ENCODE peak calls at places on chromosomes 12 and 14, in six cellular contexts. C, H, N, K, Z and A are unnamed samples.

GRCh38 chr12:131346578-131347344 is 364.1 kb upstream of the SFSWAP start:
- DNase-seq in N (no peak), H (no peak), K (no peak), Z (no peak), C (no peak), A (no peak)

GRCh38 chr12:69350777-69351176 is 2.6 kb downstream of the LYZ start:
- DNase-seq in H (no peak), Z (no peak), C (no peak), N (no peak), K (no peak), A (no peak)

GRCh38 chr12:104370989-104371870 is 67.7 kb downstream of the EID3 start:
- DNase-seq in Z (no peak), H (no peak), N (no peak), C (peak; percentile 62), K (no peak), A (peak; percentile 89)

GRCh38 chr14:105600939-105601359 is 74.6 kb downstream of the TMEM121 start:
- DNase-seq in Z (no peak), K (no peak), H (no peak), C (no peak), N (no peak), A (no peak)

GRCh38 chr14:25110101-25110500 is 60.2 kb upstream of the STXBP6 start:
- DNase-seq in C (no peak), Z (no peak), H (no peak), N (no peak), K (no peak), A (no peak)

GRCh38 chr12:1515428-1515827 is 79.0 kb downstream of the FBXL14 start:
- DNase-seq in Z (no peak), K (no peak), N (no peak), C (no peak), H (no peak), A (no peak)

GRCh38 chr12:19965196-19966038 is 402.9 kb upstream of the PDE3A start:
- DNase-seq in K (no peak), H (no peak), N (no peak), Z (no peak), C (no peak), A (no peak)

GRCh38 chr12:46267618-46268348 is 1.1 kb downstream of the SLC38A1 start:
- DNase-seq in H (peak; percentile 40), N (peak; percentile 55), Z (no peak), K (peak; percentile 36), C (peak; percentile 49), A (peak; percentile 35)

GRCh38 chr14:78405071-78405856 is 235.1 kb downstream of the NRXN3 start:
- DNase-seq in K (no peak), H (no peak), Z (no peak), C (no peak), N (no peak), A (no peak)

GRCh38 chr12:102514696-102515095 is 34.3 kb upstream of the IGF1 start:
- DNase-seq in K (no peak), C (no peak), H (no peak), Z (no peak), N (no peak), A (no peak)

GRCh38 chr12:102478416-102479098 is 1.8 kb downstream of the IGF1 start:
- DNase-seq in C (no peak), H (peak; percentile 28), N (no peak), K (no peak), Z (no peak), A (peak; percentile 16)

GRCh38 chr12:104964167-104964566 is 6.1 kb upstream of the SLC41A2 start:
- DNase-seq in K (no peak), N (no peak), H (no peak), Z (no peak), C (no peak), A (no peak)

GRCh38 chr14:105843444-105844046 is 317.2 kb downstream of the TMEM121 start:
- DNase-seq in N (peak; percentile 46), K (no peak), C (no peak), H (no peak), Z (no peak), A (no peak)

DNA sequence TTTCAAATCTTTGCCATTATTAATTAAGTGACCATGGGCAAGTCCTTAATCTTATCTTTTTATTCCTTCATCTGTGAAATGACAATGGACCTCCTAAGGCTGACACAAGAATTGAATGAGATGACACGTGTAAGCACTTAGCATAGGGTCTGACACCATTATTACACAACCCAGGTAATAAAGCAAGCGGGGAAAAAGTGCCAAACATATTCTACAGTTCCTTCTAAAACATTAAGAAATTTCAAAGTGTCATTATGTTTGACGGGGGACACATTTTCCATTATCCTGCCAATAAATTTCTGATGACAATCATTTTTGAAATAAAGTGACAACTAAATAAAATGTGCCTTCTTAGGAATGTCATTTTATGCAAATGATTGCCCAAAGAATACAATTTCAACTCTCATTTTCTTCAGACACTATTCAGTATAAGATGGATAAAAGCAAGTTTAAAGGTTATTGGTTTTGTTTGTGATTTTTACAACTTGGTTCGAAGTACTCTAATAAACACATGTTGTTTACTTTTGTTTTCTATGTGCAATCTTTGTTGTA is 3.0 kb downstream of the ANKS1B start:
- DNase-seq in C (no peak), N (no peak), H (no peak), Z (no peak), K (no peak), A (no peak)
- H3K4me3 ChIP-seq in C (no peak overlapping the region), N (no peak overlapping the region), H (no peak overlapping the region), Z (no peak overlapping the region), K (no peak overlapping the region), A (no peak overlapping the region)

DNA sequence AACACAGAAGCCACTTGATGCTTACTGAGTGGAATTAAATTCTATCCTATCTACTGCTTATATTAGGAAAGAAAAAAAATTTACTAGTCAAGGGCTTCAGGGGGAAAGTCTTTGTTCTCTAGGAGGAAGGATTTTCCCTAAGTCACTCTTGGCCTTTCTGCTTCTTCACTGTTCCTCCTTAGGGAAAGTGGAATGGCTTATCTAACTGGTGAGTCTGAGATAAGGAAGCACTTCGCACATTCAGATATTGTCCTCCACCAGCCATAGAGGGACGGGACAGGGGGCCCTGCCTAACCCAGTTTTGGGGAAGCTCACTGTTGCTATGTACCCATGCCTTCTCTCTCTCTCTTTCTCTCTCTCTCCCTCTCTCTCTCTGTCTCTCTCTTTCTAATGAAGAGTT is 450.7 kb downstream of the ZFP36L1 start:
- DNase-seq in C (no peak), K (no peak), N (no peak), Z (no peak), H (no peak), A (no peak)
- H3K9me3 ChIP-seq in C (no peaks in the 10 kb centered on the region), K (no peaks in the 10 kb centered on the region), N (no peaks in the 10 kb centered on the region), Z (no peaks in the 10 kb centered on the region), H (no peaks in the 10 kb centered on the region), A (no peaks in the 10 kb centered on the region)

GRCh38 chr12:115762934-115763333 is 514.6 kb downstream of the MED13L start:
- DNase-seq in H (no peak), K (no peak), N (no peak), Z (no peak), C (no peak), A (no peak)
- H3K4me3 ChIP-seq in H (no peak overlapping the region), K (no peak overlapping the region), N (no peak overlapping the region), Z (no peak overlapping the region), C (no peak overlapping the region), A (no peak overlapping the region)

DNA sequence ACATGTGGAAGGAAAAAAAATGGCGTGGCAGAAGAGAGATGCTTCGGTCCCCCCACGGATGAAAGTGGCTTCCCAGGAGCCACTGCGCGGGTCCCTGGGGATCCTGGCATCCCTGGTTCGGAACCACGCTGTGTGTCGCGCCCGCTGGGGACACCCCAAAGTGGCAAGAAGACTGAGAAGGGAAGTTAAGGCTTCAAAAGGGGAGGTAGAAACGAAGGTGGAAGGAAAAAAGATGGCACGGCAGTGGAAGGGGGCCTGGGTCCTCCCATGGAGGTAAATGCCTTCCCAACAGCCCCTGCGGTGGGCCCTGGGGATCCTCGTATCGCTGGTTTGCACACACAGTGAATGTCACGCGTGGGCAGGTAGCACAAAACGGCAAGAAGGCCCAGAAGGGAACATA is 281.7 kb downstream of the ALG10 start:
- DNase-seq in H (no peak), N (no peak), K (no peak), C (no peak), Z (no peak), A (no peak)
- H3K9me3 ChIP-seq in H (peaks cover 7% of the 10 kb centered on the region), N (no peaks in the 10 kb centered on the region), K (no peaks in the 10 kb centered on the region), C (peaks cover 1% of the 10 kb centered on the region), Z (peaks cover 100% of the 10 kb centered on the region), A (peaks cover 12% of the 10 kb centered on the region)

GRCh38 chr12:124231980-124232653 is 62.8 kb upstream of the RFLNA start:
- DNase-seq in Z (no peak), N (no peak), K (no peak), H (peak; percentile 91), C (no peak), A (no peak)

GRCh38 chr12:124232654-124232987 is 62.3 kb upstream of the RFLNA start:
- DNase-seq in K (no peak), C (no peak), N (no peak), Z (no peak), H (no peak), A (no peak)

GRCh38 chr12:124230789-124231188 is 64.1 kb upstream of the RFLNA start:
- DNase-seq in H (no peak), N (no peak), C (no peak), K (no peak), Z (no peak), A (no peak)

GRCh38 chr12:124233846-124234620 is 60.9 kb upstream of the RFLNA start:
- DNase-seq in H (no peak), N (no peak), Z (no peak), K (no peak), C (peak; percentile 6), A (no peak)

GRCh38 chr12:124233041-124233836 is 61.7 kb upstream of the RFLNA start:
- DNase-seq in N (no peak), Z (peak; percentile 15), K (no peak), H (peak; percentile 73), C (peak; percentile 82), A (peak; percentile 65)
- H3K4me3 ChIP-seq in N (no peak overlapping the region), Z (no peak overlapping the region), K (no peak overlapping the region), H (no peak overlapping the region), C (no peak overlapping the region), A (no peak overlapping the region)